ENCODE peak calls at places on chromosomes 2 and 18, in eight cellular contexts. F is colonic mucosa, T is hippocampal formation, X is M059J, S is posterior cingulate gyrus, P is left lobe of liver, R is frontal cortex, Q is transverse colon. H is an unnamed sample.

GRCh38 chr2:213490087-213490486 is 205.8 kb downstream of the SPAG16 start:
- DNase-seq in F (no peak), T (peak), X (peak), S (no peak), P (no peak), R (no peak), Q (no peak), H (no peak)

GRCh38 chr2:10787176-10787968 is 25.2 kb downstream of the PDIA6 start:
- DNase-seq in F (peak), T (no peak), X (no peak), S (no peak), P (no peak), R (no peak), Q (peak), H (no peak)

GRCh38 chr2:102317715-102318114 is 6.4 kb downstream of the IL1RL1 start:
- DNase-seq in F (no peak), T (no peak), X (no peak), S (no peak), P (no peak), R (no peak), Q (no peak), H (no peak)

GRCh38 chr2:16861154-16861929 is 195.7 kb upstream of the CYRIA start:
- DNase-seq in F (no peak), T (no peak), X (peak), S (no peak), P (no peak), R (no peak), Q (no peak), H (no peak)

GRCh38 chr2:127528487-127528886 is 2.2 kb upstream of the IWS1 start:
- DNase-seq in F (no peak), T (no peak), X (no peak), S (no peak), P (no peak), R (no peak), Q (no peak), H (no peak)

GRCh38 chr2:234483568-234484251 is 13.2 kb downstream of the ARL4C start:
- DNase-seq in F (peak), T (no peak), X (peak), S (no peak), P (peak), R (no peak), Q (peak), H (peak)

GRCh38 chr2:8119782-8120551 is 561.9 kb upstream of the ID2 start:
- DNase-seq in F (peak), T (no peak), X (peak), S (no peak), P (peak), R (no peak), Q (peak), H (peak)

GRCh38 chr2:225737556-225737955 is 338.0 kb downstream of the NYAP2 start:
- DNase-seq in F (no peak), T (no peak), X (peak), S (no peak), P (no peak), R (no peak), Q (no peak), H (no peak)

GRCh38 chr2:237669628-237670351 is 42.4 kb downstream of the LRRFIP1 start:
- DNase-seq in F (peak), T (no peak), X (peak), S (no peak), P (peak), R (no peak), Q (peak), H (peak)

GRCh38 chr2:134398300-134398699 is 144.4 kb downstream of the MGAT5 start:
- DNase-seq in F (no peak), T (no peak), X (peak), S (no peak), P (no peak), R (no peak), Q (no peak), H (no peak)

GRCh38 chr2:58967736-58968135 is 726.6 kb upstream of the FANCL start:
- DNase-seq in F (peak), T (no peak), X (no peak), S (peak), P (no peak), R (no peak), Q (peak), H (no peak)

GRCh38 chr2:140918426-140918825 is 1212.4 kb downstream of the LRP1B start:
- DNase-seq in F (no peak), T (no peak), X (no peak), S (no peak), P (no peak), R (no peak), Q (no peak), H (no peak)

GRCh38 chr2:98269274-98269673 is 77.0 kb upstream of the CNGA3 start:
- DNase-seq in F (peak), T (peak), X (peak), S (no peak), P (no peak), R (no peak), Q (no peak), H (no peak)

GRCh38 chr2:164903214-164903613 is 52.1 kb downstream of the SLC38A11 start:
- DNase-seq in F (no peak), T (no peak), X (peak), S (no peak), P (no peak), R (no peak), Q (no peak), H (no peak)

GRCh38 chr18:42568773-42569172 is 546.7 kb downstream of the RIT2 start:
- DNase-seq in F (no peak), T (no peak), X (no peak), S (no peak), P (no peak), R (no peak), Q (no peak), H (no peak)

GRCh38 chr2:25473758-25474335 is 132.1 kb upstream of the DNMT3A start:
- DNase-seq in F (no peak), T (no peak), X (peak), S (no peak), P (no peak), R (no peak), Q (no peak), H (no peak)

H was measured in adrenal gland.